ENCODE peak calls at places on chromosomes 16 and 17, in nine cellular contexts. K is activated CD4-positive, alpha-beta T cell treated with anti-CD3 and anti-CD28 coated beads, Interleukin-2, amount 50 U/mL, for 1 hour; E is effector CD4-positive, alpha-beta T cell; L is T-helper 17 cell; V is SHP77 treated with DMSO at 0.1 percent for 48 hours; B is lower leg skin; J is HCEC 1CT; N is Right ventricle myocardium superior; W is GM04504. U is an unnamed sample.

GRCh38 chr17:51014129-51014528 is 106.5 kb downstream of the SPAG9 start:
- DNase-seq in K (no peak), E (no peak), L (no peak), V (no peak), B (no peak), J (no peak), N (no peak), W (no peak), U (no peak)

GRCh38 chr16:20242568-20243240 is 84.6 kb downstream of the GP2 start:
- DNase-seq in K (no peak), E (no peak), L (no peak), V (no peak), B (no peak), J (no peak), N (no peak), W (no peak), U (no peak)

GRCh38 chr17:44758414-44759095 is at the start of gene ADAM11:
- DNase-seq in K (no peak), E (no peak), L (no peak), V (no peak), B (no peak), J (no peak), N (no peak), W (no peak), U (no peak)

GRCh38 chr17:42325026-42325425 is 36.7 kb downstream of the STAT5A start:
- DNase-seq in K (no peak), E (no peak), L (no peak), V (no peak), B (no peak), J (peak), N (no peak), W (peak), U (peak)

GRCh38 chr17:31378638-31379037 is 12.8 kb upstream of the RAB11FIP4 start:
- DNase-seq in K (no peak), E (no peak), L (no peak), V (no peak), B (no peak), J (no peak), N (no peak), W (no peak), U (no peak)

GRCh38 chr16:67881557-67882220 is 3.0 kb upstream of the NRN1L start:
- DNase-seq in K (no peak), E (no peak), L (no peak), V (peak), B (no peak), J (no peak), N (peak), W (no peak), U (no peak)

GRCh38 chr17:66169839-66170238 is 22.1 kb downstream of the CEP112 start:
- DNase-seq in K (no peak), E (no peak), L (no peak), V (no peak), B (no peak), J (no peak), N (no peak), W (no peak), U (no peak)

GRCh38 chr16:88552166-88552565 is 18.0 kb upstream of the ZC3H18 start:
- DNase-seq in K (no peak), E (no peak), L (no peak), V (no peak), B (no peak), J (no peak), N (no peak), W (no peak), U (no peak)

GRCh38 chr16:2948807-2949704 is 15.0 kb upstream of the KREMEN2 start:
- DNase-seq in K (no peak), E (no peak), L (no peak), V (no peak), B (no peak), J (no peak), N (no peak), W (no peak), U (no peak)

GRCh38 chr16:52552643-52553042 is 5.7 kb upstream of the TOX3 start:
- DNase-seq in K (no peak), E (no peak), L (no peak), V (peak), B (no peak), J (no peak), N (no peak), W (no peak), U (no peak)

GRCh38 chr17:43453331-43453812 is 30.4 kb upstream of the DHX8 start:
- DNase-seq in K (no peak), E (no peak), L (no peak), V (no peak), B (no peak), J (peak), N (peak), W (no peak), U (no peak)

GRCh38 chr16:2224183-2224486 is 744 bp downstream of the E4F1 start:
- DNase-seq in K (no peak), E (no peak), L (no peak), V (no peak), B (no peak), J (no peak), N (no peak), W (peak), U (no peak)

GRCh38 chr17:7750321-7750821 is 32.8 kb downstream of the DNAH2 start:
- DNase-seq in K (no peak), E (no peak), L (no peak), V (no peak), B (no peak), J (peak), N (no peak), W (peak), U (no peak)

GRCh38 chr17:48307814-48308411 is 122.1 kb downstream of the SKAP1 start:
- DNase-seq in K (peak), E (peak), L (peak), V (peak), B (peak), J (peak), N (peak), W (peak), U (peak)

GRCh38 chr16:85514295-85514600 is 98.9 kb upstream of the GSE1 start:
- DNase-seq in K (no peak), E (no peak), L (no peak), V (no peak), B (no peak), J (no peak), N (peak), W (no peak), U (no peak)

GRCh38 chr17:75060434-75061054 is 13.5 kb downstream of the KCTD2 start:
- DNase-seq in K (no peak), E (no peak), L (no peak), V (no peak), B (no peak), J (no peak), N (no peak), W (no peak), U (no peak)

GRCh38 chr17:39175695-39176093 is 9.7 kb upstream of the ARL5C start:
- DNase-seq in K (no peak), E (no peak), L (no peak), V (no peak), B (no peak), J (peak), N (no peak), W (no peak), U (no peak)

GRCh38 chr16:69761983-69762842 is at the start of gene WWP2:
- DNase-seq in K (peak), E (peak), L (peak), V (peak), B (peak), J (peak), N (peak), W (peak), U (peak)

GRCh38 chr16:84720180-84720579 is 20.4 kb downstream of the USP10 start:
- DNase-seq in K (no peak), E (no peak), L (no peak), V (no peak), B (no peak), J (no peak), N (no peak), W (peak), U (no peak)

GRCh38 chr17:41800601-41801373 is 11.0 kb downstream of the P3H4 start:
- DNase-seq in K (no peak), E (no peak), L (no peak), V (no peak), B (peak), J (no peak), N (no peak), W (no peak), U (peak)

GRCh38 chr17:81534157-81535006 is 6.2 kb downstream of the FSCN2 start:
- DNase-seq in K (no peak), E (no peak), L (no peak), V (no peak), B (no peak), J (no peak), N (no peak), W (no peak), U (no peak)

GRCh38 chr17:68600881-68601564 is at the start of gene FAM20A:
- DNase-seq in K (no peak), E (no peak), L (no peak), V (no peak), B (no peak), J (no peak), N (peak), W (no peak), U (no peak)

GRCh38 chr16:86961133-86961720 is 356.0 kb downstream of the C16orf95 start:
- DNase-seq in K (no peak), E (no peak), L (no peak), V (no peak), B (no peak), J (peak), N (no peak), W (no peak), U (no peak)

GRCh38 chr17:38881600-38882191 is 11.8 kb downstream of the LASP1 start:
- DNase-seq in K (no peak), E (peak), L (no peak), V (no peak), B (peak), J (no peak), N (peak), W (no peak), U (no peak)

GRCh38 chr17:69335018-69335417 is 8.1 kb upstream of the ABCA5 start:
- DNase-seq in K (no peak), E (no peak), L (no peak), V (peak), B (no peak), J (peak), N (no peak), W (peak), U (no peak)

U was measured in PC-9.